ENCODE peak calls at places on chromosomes 4 and X, in six cellular contexts. One of them, this sample, is unnamed.

GRCh38 chr4:98601719-98602118 is 56.7 kb downstream of the TSPAN5 start:
- DNase-seq in iris pigment epithelial cell: peak; percentile 79
- DNase-seq in fibroblast of pulmonary artery: peak; percentile 39
- DNase-seq in mammary epithelial cell: peak; percentile 71
- DNase-seq in lung microvascular endothelial cell: no peak
- DNase-seq in cerebellar cortex: no peak
- DNase-seq in this sample: no peak

GRCh38 chr4:153153339-153153851 is 50.8 kb upstream of the TRIM2 start:
- DNase-seq in mammary epithelial cell: peak; percentile 51
- DNase-seq in fibroblast of pulmonary artery: no peak
- DNase-seq in lung microvascular endothelial cell: peak; percentile 25
- DNase-seq in cerebellar cortex: peak; percentile 51
- DNase-seq in iris pigment epithelial cell: peak; percentile 30
- DNase-seq in this sample: no peak

GRCh38 chrX:2692221-2693122 is 1.4 kb downstream of the CD99 start:
- DNase-seq in cerebellar cortex: no peak
- DNase-seq in lung microvascular endothelial cell: peak; percentile 48
- DNase-seq in iris pigment epithelial cell: peak; percentile 65
- DNase-seq in mammary epithelial cell: no peak
- DNase-seq in fibroblast of pulmonary artery: peak; percentile 61
- DNase-seq in this sample: no peak

GRCh38 chrX:49100704-49101628 is 21.3 kb upstream of the WDR45 start:
- DNase-seq in iris pigment epithelial cell: peak; percentile 91
- DNase-seq in mammary epithelial cell: peak; percentile 89
- DNase-seq in fibroblast of pulmonary artery: peak; percentile 93
- DNase-seq in lung microvascular endothelial cell: peak; percentile 95
- DNase-seq in cerebellar cortex: peak; percentile 92
- DNase-seq in this sample: peak; percentile 92

GRCh38 chr4:99054428-99054994 is 34.1 kb downstream of the ADH5 start:
- DNase-seq in fibroblast of pulmonary artery: no peak
- DNase-seq in cerebellar cortex: no peak
- DNase-seq in mammary epithelial cell: no peak
- DNase-seq in lung microvascular endothelial cell: no peak
- DNase-seq in iris pigment epithelial cell: no peak
- DNase-seq in this sample: no peak

GRCh38 chr4:81330018-81330417 is 115.0 kb upstream of the PRKG2 start:
- DNase-seq in iris pigment epithelial cell: no peak
- DNase-seq in mammary epithelial cell: no peak
- DNase-seq in lung microvascular endothelial cell: no peak
- DNase-seq in cerebellar cortex: no peak
- DNase-seq in fibroblast of pulmonary artery: no peak
- DNase-seq in this sample: no peak

GRCh38 chr4:104860227-104861123 is 286.2 kb upstream of the TET2 start:
- DNase-seq in lung microvascular endothelial cell: peak; percentile 72
- DNase-seq in cerebellar cortex: peak; percentile 76
- DNase-seq in fibroblast of pulmonary artery: peak; percentile 82
- DNase-seq in iris pigment epithelial cell: peak; percentile 72
- DNase-seq in mammary epithelial cell: peak; percentile 64
- DNase-seq in this sample: peak; percentile 75

GRCh38 chr4:99205104-99205979 is 13.7 kb downstream of the ADH6 start:
- DNase-seq in fibroblast of pulmonary artery: peak; percentile 65
- DNase-seq in lung microvascular endothelial cell: no peak
- DNase-seq in iris pigment epithelial cell: peak; percentile 12
- DNase-seq in cerebellar cortex: no peak
- DNase-seq in mammary epithelial cell: no peak
- DNase-seq in this sample: no peak

GRCh38 chrX:9785944-9786741 is at the start of gene SHROOM2:
- DNase-seq in fibroblast of pulmonary artery: peak; percentile 31
- DNase-seq in lung microvascular endothelial cell: peak; percentile 51
- DNase-seq in cerebellar cortex: no peak
- DNase-seq in mammary epithelial cell: no peak
- DNase-seq in iris pigment epithelial cell: no peak
- DNase-seq in this sample: no peak

GRCh38 chrX:40267334-40268118 is 169.8 kb upstream of the BCOR start:
- DNase-seq in fibroblast of pulmonary artery: no peak
- DNase-seq in iris pigment epithelial cell: no peak
- DNase-seq in lung microvascular endothelial cell: peak; percentile 9
- DNase-seq in cerebellar cortex: no peak
- DNase-seq in mammary epithelial cell: no peak
- DNase-seq in this sample: no peak

GRCh38 chr4:70670332-70671014 is 4.2 kb upstream of the JCHAIN start:
- DNase-seq in cerebellar cortex: no peak
- DNase-seq in mammary epithelial cell: peak; percentile 33
- DNase-seq in lung microvascular endothelial cell: no peak
- DNase-seq in iris pigment epithelial cell: peak; percentile 62
- DNase-seq in fibroblast of pulmonary artery: no peak
- DNase-seq in this sample: no peak

GRCh38 chrX:132612990-132613564 is 124.2 kb upstream of the MBNL3 start:
- DNase-seq in mammary epithelial cell: peak; percentile 10
- DNase-seq in fibroblast of pulmonary artery: peak; percentile 47
- DNase-seq in cerebellar cortex: peak; percentile 6
- DNase-seq in iris pigment epithelial cell: peak; percentile 34
- DNase-seq in lung microvascular endothelial cell: peak; percentile 58
- DNase-seq in this sample: peak; percentile 2

GRCh38 chrX:44651347-44651746 is 108.7 kb upstream of the FUNDC1 start:
- DNase-seq in lung microvascular endothelial cell: peak; percentile 12
- DNase-seq in cerebellar cortex: peak; percentile 75
- DNase-seq in mammary epithelial cell: no peak
- DNase-seq in fibroblast of pulmonary artery: peak; percentile 39
- DNase-seq in iris pigment epithelial cell: no peak
- DNase-seq in this sample: peak; percentile 81

GRCh38 chrX:39749728-39750127 is 348.0 kb downstream of the BCOR start:
- DNase-seq in fibroblast of pulmonary artery: no peak
- DNase-seq in cerebellar cortex: no peak
- DNase-seq in mammary epithelial cell: no peak
- DNase-seq in iris pigment epithelial cell: no peak
- DNase-seq in lung microvascular endothelial cell: no peak
- DNase-seq in this sample: no peak